ENCODE peak calls at places on chromosomes 4 and X, in four cellular contexts. Q, S, D and N are unnamed samples.

GRCh38 chrX:125289209-125289608 is 30.5 kb upstream of the TEX13C start:
- DNase-seq in Q (no peak), D (no peak), S (peak), N (no peak)

GRCh38 chr4:178427663-178428062 is 985.4 kb upstream of the AGA start:
- DNase-seq in S (no peak), D (no peak), Q (no peak), N (no peak)

GRCh38 chrX:14777484-14777883 is 95.4 kb downstream of the FANCB start:
- DNase-seq in D (no peak), Q (no peak), S (peak), N (no peak)

GRCh38 chr4:772118-772517 is 53.8 kb downstream of the CPLX1 start:
- DNase-seq in S (no peak), D (no peak), Q (no peak), N (no peak)

GRCh38 chr4:13778367-13778766 is 150.8 kb upstream of the BOD1L1 start:
- DNase-seq in Q (no peak), S (no peak), D (no peak), N (no peak)

GRCh38 chr4:139585468-139585867 is 29.4 kb upstream of the SETD7 start:
- DNase-seq in D (no peak), Q (no peak), S (no peak), N (no peak)

GRCh38 chr4:67762091-67762490 is 7.9 kb upstream of the GNRHR start:
- DNase-seq in Q (no peak), D (peak), S (peak), N (no peak)

GRCh38 chr4:7425171-7425570 is 9.6 kb downstream of the PSAPL1 start:
- DNase-seq in Q (no peak), D (no peak), S (no peak), N (peak)

GRCh38 chr4:145511913-145512522 is 30.4 kb downstream of the SMAD1 start:
- DNase-seq in Q (no peak), D (no peak), S (peak), N (no peak)

GRCh38 chrX:136214551-136214950 is 36.6 kb downstream of the MAP7D3 start:
- DNase-seq in S (peak), Q (no peak), D (no peak), N (no peak)

GRCh38 chr4:1337376-1337831 is 9.6 kb upstream of the UVSSA start:
- DNase-seq in Q (no peak), S (peak), D (no peak), N (no peak)

GRCh38 chr4:5750052-5750950 is 39.3 kb downstream of the EVC start:
- DNase-seq in S (peak), D (no peak), Q (peak), N (peak)

GRCh38 chrX:44439242-44439641 is 95.8 kb upstream of the EFHC2 start:
- DNase-seq in D (no peak), S (no peak), Q (no peak), N (no peak)

GRCh38 chr4:154314248-154314647 is 177.4 kb downstream of the DCHS2 start:
- DNase-seq in D (no peak), Q (no peak), S (no peak), N (no peak)

GRCh38 chr4:123749408-123749807 is 352.8 kb downstream of the SPRY1 start:
- DNase-seq in S (no peak), Q (no peak), D (no peak), N (no peak)

GRCh38 chr4:25991296-25991695 is 77.3 kb downstream of the SMIM20 start:
- DNase-seq in S (no peak), Q (no peak), D (no peak), N (no peak)

GRCh38 chr4:18318682-18319410 is 297.3 kb upstream of the LCORL start:
- DNase-seq in S (no peak), Q (no peak), D (no peak), N (no peak)

GRCh38 chr4:112327950-112328349 is 30.8 kb downstream of the ALPK1 start:
- DNase-seq in Q (no peak), S (peak), D (peak), N (no peak)

GRCh38 chr4:184448828-184449227 is 25.5 kb downstream of the IRF2 start:
- DNase-seq in S (peak), D (no peak), Q (no peak), N (no peak)

GRCh38 chr4:189463734-189464133 is 476.9 kb upstream of the FRG1 start:
- DNase-seq in D (no peak), Q (no peak), S (no peak), N (no peak)

GRCh38 chr4:110527156-110527555 is 51.2 kb downstream of the ENPEP start:
- DNase-seq in D (no peak), Q (no peak), S (no peak), N (no peak)

GRCh38 chr4:159021597-159022385 is 81.1 kb upstream of the RAPGEF2 start:
- DNase-seq in S (no peak), Q (no peak), D (no peak), N (no peak)

GRCh38 chrX:76453737-76454406 is 26.4 kb downstream of the MAGEE1 start:
- DNase-seq in S (no peak), D (no peak), Q (no peak), N (peak)

GRCh38 chr4:162350331-162350730 is 186.5 kb upstream of the FSTL5 start:
- DNase-seq in Q (no peak), D (no peak), S (no peak), N (no peak)

GRCh38 chrX:150643271-150643670 is 49.9 kb upstream of the MTMR1 start:
- DNase-seq in S (peak), Q (no peak), D (no peak), N (no peak)

GRCh38 chrX:43559643-43560042 is 96.5 kb upstream of the MAOA start:
- DNase-seq in S (peak), D (no peak), Q (peak), N (peak)

GRCh38 chr4:80173387-80173786 is 23.9 kb upstream of the PRDM8 start:
- DNase-seq in S (peak), Q (no peak), D (no peak), N (no peak)

GRCh38 chr4:163565228-163566040 is 70.9 kb downstream of the TMA16 start:
- DNase-seq in S (no peak), D (no peak), Q (no peak), N (no peak)

GRCh38 chrX:30023451-30023850 is 191.9 kb upstream of the MAGEB2 start:
- DNase-seq in Q (no peak), D (no peak), S (peak), N (no peak)

GRCh38 chr4:76831475-76832390 is 66.2 kb downstream of the SOWAHB start:
- DNase-seq in D (no peak), S (peak), Q (no peak), N (no peak)

GRCh38 chrX:134480061-134480460 is 20.1 kb downstream of the HPRT1 start:
- DNase-seq in D (no peak), S (peak), Q (no peak), N (no peak)

GRCh38 chr4:160811956-160812355 is 1351.8 kb downstream of the FSTL5 start:
- DNase-seq in Q (no peak), S (no peak), D (no peak), N (no peak)

GRCh38 chrX:83535417-83536244 is 27.5 kb downstream of the POU3F4 start:
- DNase-seq in Q (no peak), D (peak), S (no peak), N (no peak)

GRCh38 chr4:122716825-122717448 is 15.6 kb upstream of the BBS12 start:
- DNase-seq in Q (peak), S (peak), D (no peak), N (peak)

GRCh38 chrX:139889760-139890159 is 43.1 kb downstream of the ATP11C start:
- DNase-seq in S (peak), Q (no peak), D (no peak), N (no peak)

GRCh38 chr4:122827258-122827887 is 742 bp downstream of the FGF2 start:
- DNase-seq in D (peak), S (peak), Q (peak), N (no peak)

GRCh38 chr4:82282875-82283274 is 90.9 kb downstream of the HNRNPD start:
- DNase-seq in Q (no peak), S (no peak), D (no peak), N (no peak)

GRCh38 chr4:89616382-89616781 is 220.6 kb downstream of the SNCA start:
- DNase-seq in S (no peak), Q (no peak), D (no peak), N (no peak)

GRCh38 chr4:57442834-57443291 is 332.7 kb upstream of the IGFBP7 start:
- DNase-seq in S (peak), Q (peak), D (no peak), N (peak)

GRCh38 chr4:24094726-24095125 is 204.9 kb upstream of the PPARGC1A start:
- DNase-seq in Q (no peak), S (peak), D (no peak), N (no peak)

GRCh38 chr4:102247041-102247440 is 98.2 kb downstream of the SLC39A8 start:
- DNase-seq in S (no peak), Q (no peak), D (no peak), N (no peak)
- TF ChIP-seq CHD1 in S (no peak), Q (no peak), D (no peak), N (no peak)

GRCh38 chr4:74675673-74676279 is 118.5 kb downstream of the BTC start:
- DNase-seq in D (no peak), S (peak), Q (peak), N (no peak)
- TF ChIP-seq CHD1 in D (no peak), S (no peak), Q (no peak), N (no peak)

DNA sequence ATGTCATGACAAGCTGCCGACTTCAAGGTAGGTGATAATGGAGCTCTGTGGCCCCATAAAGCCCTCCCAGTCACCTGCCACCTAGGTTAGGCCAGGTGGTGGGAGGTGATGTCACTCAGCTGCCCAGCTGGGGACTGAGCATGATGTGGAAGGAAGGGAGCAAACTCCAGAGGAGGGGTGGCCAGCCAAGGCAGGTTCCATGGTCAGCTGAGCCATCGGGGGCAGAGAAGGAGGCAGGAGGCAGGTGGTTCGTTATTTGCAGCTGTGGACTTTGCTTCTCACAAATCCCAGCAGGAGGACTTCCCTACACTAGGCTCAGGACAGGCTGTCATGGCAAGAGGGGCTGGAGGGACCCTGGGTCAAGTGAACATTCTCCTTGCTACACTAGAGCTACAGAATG is 2.1 kb downstream of the CCDC120 start:
- DNase-seq in Q (no peak), S (no peak), D (no peak), N (no peak)
- TF ChIP-seq CHD1 in Q (no peak), S (no peak), D (no peak), N (no peak)

GRCh38 chr4:56371426-56372220 is 15.7 kb downstream of the AASDH start:
- DNase-seq in Q (no peak), D (no peak), S (no peak), N (no peak)
- TF ChIP-seq CHD1 in Q (no peak), D (no peak), S (no peak), N (no peak)

DNA sequence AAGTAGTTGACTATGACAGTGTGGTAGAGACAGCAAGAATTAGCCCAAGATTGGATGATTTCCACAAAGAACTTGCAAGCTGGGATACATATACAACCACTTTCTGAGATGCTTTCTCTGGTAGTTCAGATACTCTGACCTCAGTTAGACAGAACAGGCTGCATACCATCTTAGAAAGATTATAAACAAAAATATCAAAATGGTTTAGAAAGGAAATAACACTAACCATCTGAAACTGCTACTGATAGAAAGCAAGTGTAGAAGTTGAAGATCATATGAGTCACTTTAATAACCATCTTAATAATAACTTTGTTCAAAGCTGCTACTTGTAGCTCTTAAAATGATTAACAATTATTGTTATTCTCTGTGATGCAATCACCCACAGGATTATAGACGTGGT is 255.4 kb upstream of the TTC29 start:
- DNase-seq in Q (no peak), S (peak), D (no peak), N (no peak)
- TF ChIP-seq CHD1 in Q (no peak), S (no peak), D (no peak), N (no peak)

GRCh38 chr4:117873779-117874178 is 160.5 kb upstream of the NDST3 start:
- DNase-seq in Q (no peak), S (no peak), D (no peak), N (no peak)
- TF ChIP-seq CHD1 in Q (no peak), S (no peak), D (no peak), N (no peak)

GRCh38 chr4:93832097-93832496 is 3.5 kb downstream of the ATOH1 start:
- DNase-seq in Q (no peak), D (no peak), S (no peak), N (no peak)

GRCh38 chr4:93830090-93830818 is 1.7 kb downstream of the ATOH1 start:
- DNase-seq in S (no peak), Q (no peak), D (no peak), N (no peak)

GRCh38 chr4:93835929-93836328 is 7.4 kb downstream of the ATOH1 start:
- DNase-seq in Q (no peak), S (peak), D (no peak), N (no peak)

GRCh38 chr4:93829531-93830089 is 1.1 kb downstream of the ATOH1 start:
- DNase-seq in D (no peak), Q (no peak), S (no peak), N (no peak)

GRCh38 chr4:93834371-93835066 is 6.0 kb downstream of the ATOH1 start:
- DNase-seq in S (no peak), D (no peak), Q (no peak), N (peak)
- TF ChIP-seq CHD1 in S (no peak), D (no peak), Q (no peak), N (no peak)

GRCh38 chrX:37509349-37509748 is 62.1 kb upstream of the LANCL3 start:
- DNase-seq in Q (no peak), D (no peak), S (no peak), N (no peak)
- TF ChIP-seq CHD1 in Q (no peak), D (no peak), S (no peak), N (no peak)

GRCh38 chrX:24673424-24673823 is 20.3 kb upstream of the POLA1 start:
- DNase-seq in S (no peak), Q (no peak), D (no peak), N (no peak)

GRCh38 chrX:24672701-24673190 is 21.0 kb upstream of the POLA1 start:
- DNase-seq in S (no peak), D (no peak), Q (no peak), N (no peak)

GRCh38 chrX:24676403-24677024 is 17.2 kb upstream of the POLA1 start:
- DNase-seq in Q (peak), S (no peak), D (no peak), N (no peak)
- TF ChIP-seq CHD1 in Q (no peak), S (no peak), D (no peak), N (no peak)

DNA sequence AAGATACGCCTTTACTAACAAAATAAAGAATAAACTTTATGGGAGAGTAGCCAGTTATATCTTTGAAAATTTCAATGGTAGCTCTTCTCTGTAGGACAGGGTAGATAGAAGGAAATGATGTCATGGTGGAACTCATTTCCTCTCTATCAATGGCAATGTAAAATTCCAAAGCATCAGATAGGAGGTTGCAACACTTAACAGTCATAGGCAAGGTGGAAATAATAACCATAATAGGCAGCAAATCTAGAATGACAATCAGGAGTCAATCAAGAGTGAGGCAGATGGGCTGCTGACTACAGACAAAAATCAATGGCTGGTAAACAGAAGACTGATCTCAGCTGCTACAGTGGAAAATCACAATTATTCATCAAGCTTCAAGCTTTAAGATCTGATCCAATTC is 53.9 kb upstream of the TET2 start:
- DNase-seq in Q (no peak), D (no peak), S (peak), N (no peak)
- TF ChIP-seq CHD1 in Q (no peak), D (no peak), S (no peak), N (no peak)